ENCODE peak calls at places on chromosomes 6 and 20, in eight cellular contexts. W, G, M, P, V, O, D and I are unnamed samples.

GRCh38 chr6:7087066-7087465 is 20.7 kb upstream of the RREB1 start:
- DNase-seq in W (no peak), G (peak; percentile 65), M (no peak), P (no peak), V (no peak), O (no peak), D (no peak), I (no peak)

GRCh38 chr20:50980071-50980681 is 21.6 kb downstream of the MOCS3 start:
- DNase-seq in W (no peak), G (no peak), M (no peak), P (no peak), V (peak; percentile 99), O (no peak), D (no peak), I (no peak)

GRCh38 chr20:39195495-39196129 is 233.5 kb downstream of the DHX35 start:
- DNase-seq in W (no peak), G (peak; percentile 34), M (peak; percentile 12), P (no peak), V (no peak), O (no peak), D (no peak), I (no peak)

GRCh38 chr6:129329677-129330076 is 380.3 kb downstream of the ARHGAP18 start:
- DNase-seq in W (no peak), G (no peak), M (no peak), P (no peak), V (no peak), O (no peak), D (no peak), I (no peak)

GRCh38 chr20:37745553-37745952 is 51.7 kb downstream of the CTNNBL1 start:
- DNase-seq in W (no peak), G (peak; percentile 19), M (no peak), P (no peak), V (no peak), O (no peak), D (no peak), I (no peak)

GRCh38 chr6:33787954-33788693 is 806 bp downstream of the LEMD2 start:
- DNase-seq in W (peak; percentile 65), G (peak; percentile 66), M (peak; percentile 79), P (peak; percentile 55), V (no peak), O (peak; percentile 93), D (peak; percentile 77), I (peak; percentile 81)

GRCh38 chr6:126788961-126789365 is 329.5 kb upstream of the RSPO3 start:
- DNase-seq in W (no peak), G (no peak), M (no peak), P (no peak), V (no peak), O (no peak), D (no peak), I (no peak)

GRCh38 chr6:150153905-150154492 is 11.2 kb downstream of the PPP1R14C start:
- DNase-seq in W (no peak), G (no peak), M (no peak), P (no peak), V (no peak), O (no peak), D (no peak), I (no peak)

GRCh38 chr6:73262701-73263569 is at the start of gene KHDC1:
- DNase-seq in W (peak; percentile 29), G (peak; percentile 83), M (peak; percentile 73), P (peak; percentile 8), V (peak; percentile 13), O (no peak), D (peak; percentile 42), I (peak; percentile 45)

GRCh38 chr20:38447931-38448675 is 13.0 kb upstream of the SNHG17 start:
- DNase-seq in W (no peak), G (no peak), M (peak; percentile 54), P (no peak), V (no peak), O (no peak), D (no peak), I (no peak)

GRCh38 chr6:52514514-52514913 is 62.3 kb downstream of the TRAM2 start:
- DNase-seq in W (no peak), G (no peak), M (no peak), P (no peak), V (no peak), O (no peak), D (no peak), I (no peak)

GRCh38 chr6:95081949-95082348 is 495.4 kb upstream of the MANEA start:
- DNase-seq in W (no peak), G (no peak), M (no peak), P (no peak), V (no peak), O (no peak), D (no peak), I (no peak)

GRCh38 chr6:7467007-7467897 is 74.2 kb upstream of the DSP start:
- DNase-seq in W (peak; percentile 40), G (peak; percentile 27), M (no peak), P (no peak), V (no peak), O (no peak), D (peak; percentile 54), I (no peak)

GRCh38 chr6:116220172-116220571 is 33.7 kb downstream of the TSPYL4 start:
- DNase-seq in W (no peak), G (no peak), M (no peak), P (no peak), V (no peak), O (no peak), D (no peak), I (no peak)

GRCh38 chr6:21003780-21004541 is 469.7 kb downstream of the CDKAL1 start:
- DNase-seq in W (no peak), G (peak; percentile 9), M (no peak), P (no peak), V (no peak), O (no peak), D (no peak), I (no peak)

GRCh38 chr6:37862992-37863391 is 43.5 kb downstream of the ZFAND3 start:
- DNase-seq in W (no peak), G (no peak), M (no peak), P (no peak), V (no peak), O (no peak), D (no peak), I (no peak)

GRCh38 chr6:14046476-14047068 is 71.0 kb upstream of the CD83 start:
- DNase-seq in W (peak; percentile 54), G (peak; percentile 82), M (peak; percentile 81), P (peak; percentile 21), V (peak; percentile 47), O (no peak), D (peak; percentile 32), I (no peak)

GRCh38 chr20:64192406-64192805 is 28.2 kb downstream of the MYT1 start:
- DNase-seq in W (no peak), G (peak; percentile 75), M (no peak), P (no peak), V (no peak), O (no peak), D (no peak), I (no peak)

GRCh38 chr6:116278853-116279231 is 888 bp downstream of the TSPYL1 start:
- DNase-seq in W (no peak), G (peak; percentile 45), M (no peak), P (peak; percentile 57), V (no peak), O (no peak), D (no peak), I (no peak)

GRCh38 chr6:70183512-70183911 is 119.4 kb downstream of the COL9A1 start:
- DNase-seq in W (no peak), G (no peak), M (no peak), P (peak; percentile 5), V (no peak), O (no peak), D (no peak), I (no peak)

GRCh38 chr6:162092816-162093502 is 634.6 kb downstream of the PRKN start:
- DNase-seq in W (no peak), G (no peak), M (no peak), P (no peak), V (no peak), O (no peak), D (no peak), I (no peak)
- H3K27ac ChIP-seq in W (no peak overlapping the region), G (no peak overlapping the region), M (no peak overlapping the region), P (no peak overlapping the region), V (no peak overlapping the region), O (no peak overlapping the region), D (no peak overlapping the region), I (no peak overlapping the region)

DNA sequence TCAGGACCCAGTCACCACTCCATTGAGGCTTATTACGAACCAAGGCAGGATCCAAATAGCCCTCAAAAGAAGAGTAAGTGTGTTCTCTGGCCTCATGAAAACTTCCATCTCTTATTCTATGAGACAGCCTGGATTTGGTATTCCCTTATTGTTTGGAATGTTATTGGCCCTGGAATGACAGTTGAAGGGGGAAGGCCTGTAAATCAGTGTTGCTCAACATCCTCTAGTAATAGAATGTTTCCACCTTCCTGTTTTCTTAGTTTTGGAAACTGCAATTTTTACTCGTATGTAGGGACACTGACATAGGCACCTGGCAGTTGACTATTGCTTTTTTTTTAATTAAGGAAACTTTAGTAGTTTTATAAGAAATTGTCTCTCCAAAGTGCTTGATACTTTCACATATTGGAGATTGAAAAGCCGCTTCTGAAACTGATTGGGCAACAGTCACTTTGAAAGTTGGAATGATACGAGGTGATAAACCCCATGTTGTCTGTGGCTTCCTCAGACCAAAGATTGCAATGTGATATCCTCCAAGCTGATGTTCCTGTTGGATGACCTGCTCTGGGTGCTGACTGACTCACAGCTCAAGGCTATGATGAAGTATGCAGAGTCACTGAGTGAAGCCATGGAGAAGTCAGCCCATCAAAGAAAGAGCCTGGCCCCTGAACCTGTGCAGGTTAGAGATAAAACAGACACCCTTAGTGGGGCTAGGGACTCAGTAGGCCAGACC is 43.1 kb downstream of the BLTP3A start:
- DNase-seq in W (no peak), G (no peak), M (peak; percentile 63), P (no peak), V (no peak), O (peak; percentile 34), D (no peak), I (no peak)
- TF ChIP-seq POLR2AphosphoS5 in W (no peak), G (no peak), M (peak; percentile 53), P (no peak), V (no peak), O (no peak), D (no peak), I (no peak)

DNA sequence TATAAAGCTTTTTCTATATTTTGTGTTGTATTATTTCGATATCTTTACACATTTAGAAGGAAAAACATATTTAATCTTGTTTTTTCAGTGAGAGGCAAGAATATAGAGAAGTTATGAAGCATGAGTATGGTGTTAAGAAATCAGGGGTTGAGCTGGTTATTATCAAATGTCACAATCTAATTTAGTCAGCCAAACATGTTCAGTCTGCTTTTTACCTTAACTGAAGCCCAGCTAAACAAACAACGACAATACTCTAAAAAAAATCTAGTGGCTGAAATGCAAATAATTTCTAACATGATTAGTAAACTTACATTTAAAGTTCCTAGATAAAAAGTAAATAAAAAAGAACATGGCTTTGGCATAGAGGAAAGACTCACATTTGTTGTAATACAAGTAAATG is 433.8 kb upstream of the NRSN1 start:
- DNase-seq in W (no peak), G (no peak), M (no peak), P (peak; percentile 14), V (no peak), O (no peak), D (no peak), I (no peak)
- H3K27ac ChIP-seq in W (no peak overlapping the region), G (no peak overlapping the region), M (no peak overlapping the region), P (no peak overlapping the region), V (no peak overlapping the region), O (no peak overlapping the region), D (no peak overlapping the region), I (no peak overlapping the region)

DNA sequence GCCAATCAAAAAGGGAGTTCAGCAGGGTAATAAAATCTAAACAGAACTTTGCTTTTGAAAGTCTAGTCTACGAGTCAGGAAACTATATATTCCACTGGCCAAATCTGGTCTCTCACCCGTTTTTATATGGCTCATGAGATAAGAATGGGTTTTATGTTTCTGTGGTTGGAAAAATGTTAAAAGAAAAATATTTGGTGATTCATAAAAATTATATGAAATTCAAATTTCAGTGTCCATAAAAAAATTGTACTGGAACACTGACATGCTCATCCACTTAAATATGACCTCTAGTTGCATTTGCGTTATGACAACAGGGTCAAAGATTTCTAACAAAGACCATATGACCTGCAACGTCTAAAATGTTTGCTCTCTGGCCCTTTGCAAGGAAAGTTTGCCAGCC is 22.3 kb upstream of the LAMP5 start:
- DNase-seq in W (no peak), G (no peak), M (no peak), P (no peak), V (no peak), O (no peak), D (no peak), I (no peak)
- TF ChIP-seq POLR2AphosphoS5 in W (no peak), G (no peak), M (no peak), P (no peak), V (no peak), O (no peak), D (no peak), I (no peak)